ENCODE peak calls at places on chromosomes 4 and X, in five cellular contexts. One of them, this sample, is unnamed. For H3K4me1, the result is how much of the 10 kb centered on the place peaks cover.

GRCh38 chr4:141480950-141481349 is 155.4 kb upstream of the IL15 start:
- DNase-seq in suprapubic skin: no peak
- DNase-seq in stomach: no peak
- DNase-seq in endothelial cell of umbilical vein: no peak
- DNase-seq in transverse colon: no peak
- DNase-seq in this sample: no peak

GRCh38 chr4:158025131-158025530 is 147.7 kb downstream of the GASK1B start:
- DNase-seq in suprapubic skin: no peak
- DNase-seq in stomach: no peak
- DNase-seq in endothelial cell of umbilical vein: no peak
- DNase-seq in transverse colon: no peak
- DNase-seq in this sample: no peak

GRCh38 chr4:155571184-155571944 is 95.3 kb upstream of the GUCY1A1 start:
- DNase-seq in suprapubic skin: no peak
- DNase-seq in stomach: no peak
- DNase-seq in endothelial cell of umbilical vein: peak
- DNase-seq in transverse colon: no peak
- DNase-seq in this sample: no peak

GRCh38 chrX:136879001-136879667 is 1.4 kb downstream of the RBMX start:
- DNase-seq in suprapubic skin: no peak
- DNase-seq in stomach: no peak
- DNase-seq in endothelial cell of umbilical vein: no peak
- DNase-seq in transverse colon: no peak
- DNase-seq in this sample: no peak

GRCh38 chr4:80540785-80541469 is 205.4 kb downstream of the CFAP299 start:
- DNase-seq in suprapubic skin: no peak
- DNase-seq in stomach: no peak
- DNase-seq in endothelial cell of umbilical vein: no peak
- DNase-seq in transverse colon: no peak
- DNase-seq in this sample: no peak

GRCh38 chrX:25020391-25021131 is 4.8 kb upstream of the ARX start:
- DNase-seq in suprapubic skin: no peak
- DNase-seq in stomach: no peak
- DNase-seq in endothelial cell of umbilical vein: no peak
- DNase-seq in transverse colon: no peak
- DNase-seq in this sample: no peak

GRCh38 chrX:150558424-150558823 is 10.0 kb upstream of the MTM1 start:
- DNase-seq in suprapubic skin: no peak
- DNase-seq in stomach: no peak
- DNase-seq in endothelial cell of umbilical vein: no peak
- DNase-seq in transverse colon: no peak
- DNase-seq in this sample: no peak

GRCh38 chr4:145178740-145179139 is 1.6 kb downstream of the OTUD4 start:
- DNase-seq in suprapubic skin: no peak
- DNase-seq in stomach: no peak
- DNase-seq in endothelial cell of umbilical vein: no peak
- DNase-seq in transverse colon: no peak
- DNase-seq in this sample: no peak

GRCh38 chr4:38177792-38178665 is 217.8 kb downstream of the PTTG2 start:
- DNase-seq in suprapubic skin: peak
- DNase-seq in stomach: peak
- DNase-seq in endothelial cell of umbilical vein: no peak
- DNase-seq in transverse colon: peak
- DNase-seq in this sample: no peak

GRCh38 chrX:3268804-3269203 is 77.6 kb downstream of the MXRA5 start:
- DNase-seq in suprapubic skin: no peak
- DNase-seq in stomach: no peak
- DNase-seq in endothelial cell of umbilical vein: peak
- DNase-seq in transverse colon: no peak
- DNase-seq in this sample: no peak

GRCh38 chrX:133159205-133159604 is 58.9 kb downstream of the TFDP3 start:
- DNase-seq in suprapubic skin: no peak
- DNase-seq in stomach: no peak
- DNase-seq in endothelial cell of umbilical vein: no peak
- DNase-seq in transverse colon: peak
- DNase-seq in this sample: no peak

GRCh38 chr4:165716472-165716871 is 156.6 kb upstream of the TLL1 start:
- DNase-seq in suprapubic skin: no peak
- DNase-seq in stomach: no peak
- DNase-seq in endothelial cell of umbilical vein: no peak
- DNase-seq in transverse colon: no peak
- DNase-seq in this sample: no peak

GRCh38 chrX:17788956-17789562 is 51.8 kb downstream of the SCML1 start:
- DNase-seq in suprapubic skin: no peak
- DNase-seq in stomach: no peak
- DNase-seq in endothelial cell of umbilical vein: no peak
- DNase-seq in transverse colon: no peak
- DNase-seq in this sample: no peak

GRCh38 chr4:74156521-74156920 is 1.4 kb upstream of the MTHFD2L start:
- DNase-seq in suprapubic skin: no peak
- DNase-seq in stomach: no peak
- DNase-seq in endothelial cell of umbilical vein: no peak
- DNase-seq in transverse colon: no peak
- DNase-seq in this sample: no peak

GRCh38 chrX:1841746-1842145 is 226.9 kb downstream of the ASMT start:
- DNase-seq in suprapubic skin: no peak
- DNase-seq in stomach: no peak
- DNase-seq in endothelial cell of umbilical vein: no peak
- DNase-seq in transverse colon: no peak
- DNase-seq in this sample: no peak

GRCh38 chr4:188783606-188784157 is 644.4 kb downstream of the TRIML1 start:
- DNase-seq in suprapubic skin: no peak
- DNase-seq in stomach: no peak
- DNase-seq in endothelial cell of umbilical vein: no peak
- DNase-seq in transverse colon: no peak
- DNase-seq in this sample: no peak

GRCh38 chrX:40880712-40881111 is 145.4 kb upstream of the MED14 start:
- DNase-seq in suprapubic skin: no peak
- DNase-seq in stomach: no peak
- DNase-seq in endothelial cell of umbilical vein: no peak
- DNase-seq in transverse colon: no peak
- DNase-seq in this sample: no peak

GRCh38 chr4:125266901-125267601 is 47.7 kb upstream of the FAT4 start:
- DNase-seq in suprapubic skin: no peak
- DNase-seq in stomach: no peak
- DNase-seq in endothelial cell of umbilical vein: no peak
- DNase-seq in transverse colon: no peak
- DNase-seq in this sample: no peak

GRCh38 chr4:81913427-81913878 is 441.7 kb upstream of the RASGEF1B start:
- DNase-seq in suprapubic skin: no peak
- DNase-seq in stomach: peak
- DNase-seq in endothelial cell of umbilical vein: peak
- DNase-seq in transverse colon: peak
- DNase-seq in this sample: no peak

GRCh38 chrX:9207142-9207541 is 173.2 kb upstream of the FAM9B start:
- DNase-seq in suprapubic skin: no peak
- DNase-seq in stomach: no peak
- DNase-seq in endothelial cell of umbilical vein: no peak
- DNase-seq in transverse colon: no peak
- DNase-seq in this sample: no peak

GRCh38 chrX:68175569-68175968 is 257.7 kb downstream of the OPHN1 start:
- DNase-seq in suprapubic skin: no peak
- DNase-seq in stomach: no peak
- DNase-seq in endothelial cell of umbilical vein: no peak
- DNase-seq in transverse colon: no peak
- DNase-seq in this sample: no peak

GRCh38 chrX:819684-820083 is 189.1 kb downstream of the SHOX start:
- DNase-seq in suprapubic skin: no peak
- DNase-seq in stomach: no peak
- DNase-seq in endothelial cell of umbilical vein: no peak
- DNase-seq in transverse colon: no peak
- DNase-seq in this sample: no peak
- TF ChIP-seq POLR2A in suprapubic skin: no peak
- TF ChIP-seq POLR2A in stomach: no peak
- TF ChIP-seq POLR2A in endothelial cell of umbilical vein: no peak
- TF ChIP-seq POLR2A in transverse colon: no peak
- TF ChIP-seq POLR2A in this sample: no peak

GRCh38 chr4:8401665-8402064 is 38.9 kb downstream of the ACOX3 start:
- DNase-seq in suprapubic skin: no peak
- DNase-seq in stomach: no peak
- DNase-seq in endothelial cell of umbilical vein: no peak
- DNase-seq in transverse colon: no peak
- DNase-seq in this sample: no peak
- H3K4me1 ChIP-seq in suprapubic skin: under half
- H3K4me1 ChIP-seq in stomach: under half
- H3K4me1 ChIP-seq in endothelial cell of umbilical vein: under half
- H3K4me1 ChIP-seq in transverse colon: under half
- H3K4me1 ChIP-seq in this sample: under half

DNA sequence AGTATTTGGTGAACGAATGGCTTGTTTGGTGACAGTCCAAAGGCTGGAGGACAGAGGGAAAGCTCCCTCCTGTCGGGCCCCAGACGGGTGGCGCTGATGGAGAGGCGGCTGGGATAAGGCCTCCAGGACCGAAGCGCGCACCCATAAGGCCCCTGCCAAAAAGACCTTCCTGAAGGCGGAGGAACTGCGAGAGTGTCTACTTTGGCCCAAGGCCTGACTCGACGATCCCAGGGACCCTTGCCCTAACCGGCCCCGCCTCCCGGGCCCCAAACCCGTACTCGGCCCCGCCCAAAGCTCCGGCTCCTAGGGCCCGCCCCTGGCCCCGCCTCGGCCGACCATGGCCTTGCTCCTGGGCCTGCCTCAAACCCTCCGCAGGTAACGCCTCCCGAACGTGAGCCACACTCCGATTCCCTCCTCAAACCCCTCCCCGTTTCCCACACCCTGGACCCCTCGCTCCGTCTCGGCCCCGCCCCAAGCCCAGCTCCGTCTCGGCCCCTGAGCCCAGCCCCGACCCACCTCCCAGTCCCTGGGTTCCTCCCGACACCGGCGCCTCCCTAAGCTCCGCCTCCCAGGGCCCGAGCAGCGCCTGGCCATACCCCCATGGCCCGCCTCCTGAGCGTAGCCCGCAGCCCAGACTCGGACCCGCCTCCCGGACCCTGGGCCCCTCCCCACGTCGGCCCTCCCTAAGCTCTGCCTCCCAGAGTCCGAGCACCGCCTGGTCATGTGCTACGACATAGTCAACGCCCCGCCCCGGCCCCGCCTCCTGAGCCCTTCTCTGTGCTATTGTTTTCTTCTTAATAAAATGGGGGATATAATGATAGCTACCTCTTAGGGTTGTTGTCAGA is 90.0 kb upstream of the DRD5 start:
- DNase-seq in suprapubic skin: peak
- DNase-seq in stomach: peak
- DNase-seq in endothelial cell of umbilical vein: peak
- DNase-seq in transverse colon: peak
- DNase-seq in this sample: peak
- TF ChIP-seq POLR2AphosphoS5 in suprapubic skin: no peak
- TF ChIP-seq POLR2AphosphoS5 in stomach: no peak
- TF ChIP-seq POLR2AphosphoS5 in endothelial cell of umbilical vein: no peak
- TF ChIP-seq POLR2AphosphoS5 in transverse colon: no peak
- TF ChIP-seq POLR2AphosphoS5 in this sample: no peak

GRCh38 chr4:118585015-118585414 is 100.2 kb upstream of the METTL14 start:
- DNase-seq in suprapubic skin: no peak
- DNase-seq in stomach: no peak
- DNase-seq in endothelial cell of umbilical vein: no peak
- DNase-seq in transverse colon: no peak
- DNase-seq in this sample: no peak

GRCh38 chr4:118586357-118586790 is 98.8 kb upstream of the METTL14 start:
- DNase-seq in suprapubic skin: no peak
- DNase-seq in stomach: no peak
- DNase-seq in endothelial cell of umbilical vein: no peak
- DNase-seq in transverse colon: no peak
- DNase-seq in this sample: no peak

GRCh38 chr4:118587116-118587869 is 97.9 kb upstream of the METTL14 start:
- DNase-seq in suprapubic skin: no peak
- DNase-seq in stomach: no peak
- DNase-seq in endothelial cell of umbilical vein: no peak
- DNase-seq in transverse colon: no peak
- DNase-seq in this sample: no peak

GRCh38 chr4:118587946-118588345 is 97.2 kb upstream of the METTL14 start:
- DNase-seq in suprapubic skin: no peak
- DNase-seq in stomach: no peak
- DNase-seq in endothelial cell of umbilical vein: no peak
- DNase-seq in transverse colon: no peak
- DNase-seq in this sample: no peak

DNA sequence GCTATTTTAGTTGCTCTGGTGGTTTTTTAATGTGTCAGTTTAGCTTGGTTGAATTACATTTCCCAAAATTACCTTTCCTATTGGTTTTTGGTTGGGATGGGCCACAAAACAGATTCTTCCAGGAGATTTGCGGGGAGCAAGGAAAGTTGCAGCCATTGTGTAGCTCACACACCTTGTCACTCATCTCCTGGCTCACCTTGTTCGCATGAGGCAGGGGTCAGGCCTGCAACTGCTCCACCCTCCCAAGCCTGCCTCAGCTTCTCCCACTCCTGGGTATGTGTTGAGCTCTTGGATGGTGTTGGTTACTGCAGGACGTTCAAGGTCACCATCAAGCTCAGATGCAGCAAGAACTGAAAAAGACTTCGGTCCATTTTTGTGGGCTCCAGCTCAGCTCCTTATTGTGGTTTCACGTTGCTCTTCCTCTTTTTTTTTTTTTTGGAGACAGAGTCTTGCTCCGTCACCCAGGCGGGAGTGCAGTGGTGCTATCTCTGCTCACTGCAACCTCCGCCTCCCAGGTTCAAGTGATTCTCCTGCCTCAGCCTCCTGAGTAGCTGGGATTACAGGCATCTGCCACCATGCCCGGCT is 95.6 kb upstream of the METTL14 start:
- DNase-seq in suprapubic skin: no peak
- DNase-seq in stomach: no peak
- DNase-seq in endothelial cell of umbilical vein: no peak
- DNase-seq in transverse colon: no peak
- DNase-seq in this sample: no peak
- TF ChIP-seq POLR2A in suprapubic skin: no peak
- TF ChIP-seq POLR2A in stomach: no peak
- TF ChIP-seq POLR2A in endothelial cell of umbilical vein: no peak
- TF ChIP-seq POLR2A in transverse colon: no peak
- TF ChIP-seq POLR2A in this sample: no peak

GRCh38 chrX:154730271-154730883 is 20.5 kb downstream of the GAB3 start:
- DNase-seq in suprapubic skin: peak
- DNase-seq in stomach: no peak
- DNase-seq in endothelial cell of umbilical vein: peak
- DNase-seq in transverse colon: no peak
- DNase-seq in this sample: no peak
- H3K4me1 ChIP-seq in suprapubic skin: under half
- H3K4me1 ChIP-seq in stomach: half or more
- H3K4me1 ChIP-seq in endothelial cell of umbilical vein: half or more
- H3K4me1 ChIP-seq in transverse colon: under half
- H3K4me1 ChIP-seq in this sample: under half

DNA sequence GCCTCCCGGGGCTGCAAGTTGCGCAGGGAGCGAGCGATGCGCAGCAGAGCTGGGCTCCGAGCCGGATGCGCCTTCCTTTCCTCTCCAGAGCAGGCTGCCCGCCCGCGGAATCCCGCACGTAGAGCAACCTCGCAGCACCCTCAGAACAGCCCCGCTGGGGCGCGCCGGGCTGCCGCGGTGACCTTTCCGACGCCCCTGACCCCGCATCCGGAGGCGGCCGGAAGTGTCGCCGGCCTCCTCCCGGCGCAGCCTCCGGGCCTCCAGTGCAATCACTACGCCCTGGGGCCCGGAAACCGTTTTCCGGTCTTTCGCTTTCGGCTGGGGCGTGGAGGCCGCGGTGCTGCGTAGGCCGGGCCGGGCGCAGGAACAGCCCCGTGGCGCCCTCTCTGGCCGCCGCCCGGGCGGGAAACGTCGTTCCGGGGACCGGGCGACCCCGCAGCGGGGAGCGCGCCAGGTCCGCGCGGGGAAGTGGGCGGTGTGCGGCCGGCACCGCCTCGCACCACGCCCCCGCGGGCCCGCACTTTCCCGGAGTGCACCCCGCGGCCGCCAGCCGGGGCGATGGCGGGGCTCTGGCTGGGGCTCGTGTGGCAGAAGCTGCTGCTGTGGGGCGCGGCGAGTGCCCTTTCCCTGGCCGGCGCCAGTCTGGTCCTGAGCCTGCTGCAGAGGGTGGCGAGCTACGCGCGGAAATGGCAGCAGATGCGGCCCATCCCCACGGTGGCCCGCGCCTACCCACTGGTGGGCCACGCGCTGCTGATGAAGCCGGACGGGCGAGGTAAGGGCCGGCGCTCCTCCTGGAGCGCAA is at the start of gene CYP4V2:
- DNase-seq in suprapubic skin: peak
- DNase-seq in stomach: peak
- DNase-seq in endothelial cell of umbilical vein: peak
- DNase-seq in transverse colon: peak
- DNase-seq in this sample: peak
- TF ChIP-seq POLR2AphosphoS5 in suprapubic skin: peak
- TF ChIP-seq POLR2AphosphoS5 in stomach: peak
- TF ChIP-seq POLR2AphosphoS5 in endothelial cell of umbilical vein: peak
- TF ChIP-seq POLR2AphosphoS5 in transverse colon: peak
- TF ChIP-seq POLR2AphosphoS5 in this sample: peak

This sample was measured in breast epithelium.